ENCODE peak calls at places on chromosome 10, in five cellular contexts. X, O, Z, N and U are unnamed samples.

GRCh38 chr10:71274901-71275796 is 43.9 kb upstream of the SLC29A3 start:
- DNase-seq in X (no peak), O (no peak), Z (no peak), N (no peak), U (no peak)

GRCh38 chr10:102744374-102745051 is 765 bp downstream of the WBP1L start:
- DNase-seq in X (no peak), O (no peak), Z (peak), N (no peak), U (no peak)

GRCh38 chr10:28839600-28840007 is 162.3 kb downstream of the BAMBI start:
- DNase-seq in X (peak), O (no peak), Z (no peak), N (no peak), U (no peak)

GRCh38 chr10:26323219-26323618 is 106.6 kb downstream of the GAD2 start:
- DNase-seq in X (no peak), O (no peak), Z (no peak), N (no peak), U (no peak)

GRCh38 chr10:36778600-36778999 is 346.8 kb upstream of the ANKRD30A start:
- DNase-seq in X (no peak), O (no peak), Z (no peak), N (no peak), U (no peak)

GRCh38 chr10:125823663-125824251 is 411 bp downstream of the BCCIP start:
- DNase-seq in X (peak), O (no peak), Z (peak), N (no peak), U (no peak)

GRCh38 chr10:17418249-17418648 is 36.1 kb downstream of the ST8SIA6 start:
- DNase-seq in X (no peak), O (no peak), Z (no peak), N (no peak), U (no peak)

GRCh38 chr10:27819781-27820531 is 74.3 kb upstream of the MKX start:
- DNase-seq in X (peak), O (no peak), Z (no peak), N (no peak), U (no peak)

GRCh38 chr10:86538547-86538946 is 17.0 kb upstream of the WAPL start:
- DNase-seq in X (peak), O (no peak), Z (no peak), N (no peak), U (no peak)

GRCh38 chr10:77360121-77360520 is 277.5 kb downstream of the KCNMA1 start:
- DNase-seq in X (no peak), O (no peak), Z (no peak), N (no peak), U (no peak)

GRCh38 chr10:99966306-99966705 is 43.4 kb downstream of the DNMBP start:
- DNase-seq in X (peak), O (no peak), Z (no peak), N (no peak), U (no peak)

GRCh38 chr10:108452483-108453060 is 1288.1 kb upstream of the SORCS1 start:
- DNase-seq in X (no peak), O (no peak), Z (no peak), N (no peak), U (no peak)

GRCh38 chr10:50272531-50272930 is 21.2 kb upstream of the ASAH2 start:
- DNase-seq in X (no peak), O (no peak), Z (no peak), N (no peak), U (no peak)